ENCODE peak calls at places on chromosomes 3 and 15, in six cellular contexts. N is endothelial cell of umbilical vein, O is GM12878, R is A549, X is K562, U is HepG2. G is an unnamed sample.
A peak's percentile ranks its signal among the peaks of the same experiment; 100 is the strongest.

GRCh38 chr3:114878119-114878839 is 268.8 kb downstream of the ZBTB20 start:
- DNase-seq in O (no peak), R (no peak), X (no peak), N (no peak), U (no peak), G (no peak)

GRCh38 chr15:89136818-89137772 is 48.8 kb downstream of the ABHD2 start:
- DNase-seq in N (peak; percentile 46), X (no peak), R (no peak), O (no peak), U (peak; percentile 95), G (no peak)

GRCh38 chr15:25170781-25171110 is 216.0 kb downstream of the SNRPN start:
- DNase-seq in X (no peak), U (no peak), N (no peak), R (no peak), O (no peak), G (no peak)

GRCh38 chr3:107251819-107252218 is 125.4 kb upstream of the CCDC54 start:
- DNase-seq in R (no peak), X (no peak), O (no peak), U (no peak), N (no peak), G (no peak)

GRCh38 chr15:35092311-35092710 is 7.2 kb upstream of the NANOGP8 start:
- DNase-seq in X (no peak), O (no peak), N (no peak), U (no peak), R (no peak), G (no peak)

GRCh38 chr3:99980606-99981005 is 133.7 kb downstream of the FILIP1L start:
- DNase-seq in X (no peak), O (no peak), U (no peak), N (no peak), R (no peak), G (no peak)

GRCh38 chr3:24182756-24183155 is 237.7 kb downstream of the NR1D2 start:
- DNase-seq in X (no peak), N (no peak), O (no peak), R (no peak), U (no peak), G (no peak)

GRCh38 chr15:75738647-75739325 is 26.1 kb upstream of the CSPG4 start:
- DNase-seq in O (peak; percentile 53), X (peak; percentile 99), N (peak; percentile 80), R (peak; percentile 96), U (peak; percentile 80), G (peak; percentile 96)

GRCh38 chr3:69181592-69182211 is 59.3 kb upstream of the LMOD3 start:
- DNase-seq in X (no peak), R (no peak), N (peak; percentile 98), O (no peak), U (peak; percentile 80), G (no peak)

GRCh38 chr15:63473007-63473748 is 31.2 kb upstream of the USP3 start:
- DNase-seq in X (no peak), U (peak; percentile 85), O (peak; percentile 94), N (no peak), R (no peak), G (no peak)

GRCh38 chr15:33716025-33716424 is 252.3 kb upstream of the CHRM5 start:
- DNase-seq in R (no peak), N (no peak), O (no peak), X (no peak), U (no peak), G (no peak)

GRCh38 chr15:40809051-40809450 is 1.8 kb upstream of the DNAJC17 start:
- DNase-seq in U (no peak), O (no peak), R (no peak), N (no peak), X (no peak), G (no peak)

GRCh38 chr3:196666001-196666867 is 26.7 kb downstream of the NRROS start:
- DNase-seq in U (peak; percentile 91), R (no peak), N (no peak), O (no peak), X (no peak), G (peak; percentile 97)

GRCh38 chr3:198079771-198080520 is 119.9 kb downstream of the LMLN start:
- DNase-seq in O (no peak), N (no peak), U (no peak), R (no peak), X (peak; percentile 18), G (peak; percentile 61)

GRCh38 chr3:165669502-165669901 is 167.7 kb downstream of the BCHE start:
- DNase-seq in R (no peak), U (no peak), N (no peak), O (no peak), X (no peak), G (no peak)

GRCh38 chr3:49867871-49868321 is 1.8 kb downstream of the CAMKV start:
- DNase-seq in O (no peak), U (peak; percentile 27), X (peak; percentile 44), R (no peak), N (peak; percentile 29), G (peak; percentile 78)

GRCh38 chr3:1235526-1236120 is 142.8 kb downstream of the CNTN6 start:
- DNase-seq in R (no peak), N (no peak), U (no peak), O (no peak), X (no peak), G (peak; percentile 2)

GRCh38 chr3:190325923-190326322 is 3.7 kb upstream of the CLDN1 start:
- DNase-seq in O (no peak), X (no peak), N (no peak), R (no peak), U (no peak), G (no peak)

GRCh38 chr15:48554112-48554511 is 91.4 kb downstream of the FBN1 start:
- DNase-seq in X (no peak), R (no peak), N (no peak), U (no peak), O (no peak), G (no peak)

GRCh38 chr15:48555244-48555804 is 90.2 kb downstream of the FBN1 start:
- DNase-seq in O (no peak), N (peak; percentile 51), U (no peak), R (no peak), X (no peak), G (no peak)

GRCh38 chr15:48556159-48556897 is 89.2 kb downstream of the FBN1 start:
- DNase-seq in U (no peak), N (no peak), X (no peak), O (no peak), R (no peak), G (no peak)

GRCh38 chr15:48550822-48551525 is 94.5 kb downstream of the FBN1 start:
- DNase-seq in R (no peak), N (no peak), O (no peak), U (no peak), X (no peak), G (no peak)

DNA sequence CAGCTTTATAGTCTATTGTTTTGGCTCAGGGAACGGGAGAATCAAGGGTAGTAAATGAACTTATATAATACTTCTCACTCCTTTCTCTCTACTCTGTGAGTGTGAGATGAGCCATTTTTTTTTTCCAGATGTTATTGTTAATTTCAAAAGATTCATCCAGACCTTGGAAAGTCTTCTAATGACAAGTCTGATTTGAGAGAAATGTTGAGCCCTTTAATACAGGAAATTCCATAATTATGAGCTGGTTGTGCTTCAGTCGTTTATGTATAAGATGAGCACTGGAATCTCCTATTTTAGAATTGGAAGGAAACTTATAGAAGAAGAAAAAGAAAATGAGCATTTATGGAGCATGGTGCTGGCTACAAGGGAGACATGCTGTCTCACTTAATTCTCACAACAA is 92.0 kb downstream of the FBN1 start:
- DNase-seq in R (no peak), O (no peak), X (no peak), N (peak; percentile 61), U (no peak), G (no peak)
- H3K4me3 ChIP-seq in R (no peak overlapping the region), O (no peak overlapping the region), X (no peak overlapping the region), N (no peak overlapping the region), U (no peak overlapping the region), G (no peak overlapping the region)

DNA sequence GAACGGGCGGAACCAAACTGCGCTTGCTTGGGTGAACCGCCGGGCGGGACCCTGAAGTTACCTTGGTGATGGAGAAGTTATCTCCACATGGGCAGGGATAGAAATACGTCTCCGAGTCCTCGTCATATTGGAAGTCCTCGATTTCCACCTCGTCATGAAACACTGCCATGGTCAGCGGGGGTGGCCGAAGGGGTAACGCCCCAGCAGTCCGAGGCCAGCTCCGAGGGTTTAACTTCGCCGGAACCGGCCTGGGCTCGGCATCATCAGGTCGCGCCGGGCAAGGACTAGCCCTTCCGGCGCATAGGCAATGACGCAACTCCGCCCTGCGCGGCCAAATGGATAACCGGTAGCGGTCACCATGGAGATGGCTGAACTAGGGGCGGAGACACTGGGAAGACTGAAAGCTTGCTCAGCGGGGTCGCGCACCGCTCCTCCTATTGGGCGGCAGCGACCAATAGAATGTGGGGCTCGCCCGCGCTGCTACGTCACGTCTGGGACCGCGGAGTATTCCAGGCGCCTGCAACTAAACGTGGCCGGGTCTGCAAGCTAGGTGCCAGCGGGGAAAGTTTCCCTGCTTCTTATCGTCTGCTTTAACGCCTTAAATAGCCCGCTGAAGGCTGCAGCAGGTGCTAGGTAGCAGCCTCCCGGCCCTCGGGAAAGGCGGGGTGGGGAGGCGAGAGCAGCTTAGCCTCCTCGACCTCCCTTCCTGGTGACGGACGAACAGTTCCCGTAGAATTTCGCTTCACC is at the start of the genes DPH3 and OXNAD1:
- DNase-seq in O (peak; percentile 95), R (peak; percentile 97), X (peak; percentile 98), U (peak; percentile 98), N (peak; percentile 99), G (peak; percentile 99)
- TF ChIP-seq CTCF in O (no peak), R (no peak), X (no peak), U (peak; percentile 6), N (no peak), G (no peak)

DNA sequence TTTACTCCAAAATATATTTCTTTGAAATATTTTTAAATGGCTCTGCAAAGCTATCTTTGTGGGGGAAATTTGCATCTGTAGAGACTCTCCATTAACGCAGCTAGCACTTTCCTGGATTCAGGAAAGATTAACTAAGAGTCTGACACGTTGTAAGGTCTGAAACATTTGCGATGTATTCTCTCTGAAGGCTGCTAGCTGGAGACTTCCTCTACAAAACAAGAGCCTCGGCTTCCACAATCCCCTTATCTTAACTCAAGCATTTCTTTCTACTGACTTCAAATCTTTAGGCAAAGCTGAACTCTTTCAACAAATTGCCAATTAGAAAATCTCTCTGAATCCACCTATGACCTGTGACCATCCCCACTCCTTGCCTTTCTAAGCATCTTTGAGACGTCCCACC is 250.5 kb downstream of the KLF13 start:
- DNase-seq in O (no peak), R (no peak), X (no peak), N (no peak), U (no peak), G (no peak)
- TF ChIP-seq MYC in O (no peak), R (no peak), X (no peak), N (no peak), U (no peak), G (no peak)

DNA sequence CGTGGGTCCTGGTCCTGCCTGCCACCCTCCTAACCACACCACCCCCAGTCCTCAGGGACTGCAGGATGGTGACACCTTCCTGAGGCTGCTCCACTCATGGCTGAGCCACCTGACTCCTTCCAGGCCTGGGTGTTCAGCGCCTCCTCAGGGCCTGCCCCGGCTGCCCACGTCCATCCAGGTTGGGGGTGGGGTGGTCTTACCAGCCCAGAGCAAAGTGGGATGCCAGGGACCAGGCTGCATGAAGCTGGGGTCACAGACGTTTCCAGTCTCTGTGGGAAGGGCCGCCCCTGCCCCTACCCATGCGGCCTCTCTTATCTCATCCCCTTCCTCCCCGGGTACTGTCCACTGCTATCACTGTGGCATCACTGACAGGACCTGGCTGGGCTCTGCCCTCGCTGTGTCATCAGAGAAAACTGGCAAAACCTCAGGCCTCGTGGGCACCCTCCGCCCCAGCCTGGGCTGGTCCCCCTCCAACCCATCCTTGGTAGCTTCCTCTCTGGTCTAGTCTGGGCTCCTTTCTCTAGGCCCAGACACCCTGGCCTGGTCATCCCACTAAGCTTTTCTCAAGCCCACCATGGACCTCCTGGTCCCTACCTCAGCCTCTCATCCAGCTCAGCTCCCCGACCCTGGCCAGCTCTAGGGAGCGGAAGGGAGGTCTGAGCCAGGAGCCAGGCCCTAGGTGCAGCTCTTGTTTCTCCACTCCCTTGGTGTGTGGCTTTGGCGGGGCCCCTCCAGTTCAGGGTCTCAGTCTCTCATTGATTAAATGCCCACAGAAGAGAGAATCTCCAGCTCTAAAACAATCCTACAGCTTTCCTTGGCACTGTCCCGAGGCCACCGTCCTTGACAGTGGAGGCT is 32.9 kb downstream of the WNT7A start:
- DNase-seq in X (no peak), R (no peak), N (no peak), O (no peak), U (no peak), G (no peak)
- H3K4me3 ChIP-seq in X (no peak overlapping the region), R (no peak overlapping the region), N (no peak overlapping the region), O (no peak overlapping the region), U (no peak overlapping the region), G (no peak overlapping the region)